ENCODE peak calls at places on chromosomes 3 and 15, in five cellular contexts. M, V, E, X and C are unnamed samples. For H3K36me3, the result is how much of the 10 kb centered on the place peaks cover.

GRCh38 chr3:157130881-157131251 is 29.1 kb downstream of the CCNL1 start:
- DNase-seq in M (peak), V (peak), E (no peak), X (no peak), C (no peak)

GRCh38 chr3:127067116-127067910 is 84.4 kb downstream of the PLXNA1 start:
- DNase-seq in M (no peak), V (no peak), E (no peak), X (no peak), C (no peak)

GRCh38 chr15:74438206-74438605 is 4.4 kb upstream of the SEMA7A start:
- DNase-seq in M (no peak), V (no peak), E (no peak), X (no peak), C (no peak)

GRCh38 chr15:35827949-35828348 is 282.0 kb upstream of the DPH6 start:
- DNase-seq in M (no peak), V (no peak), E (no peak), X (no peak), C (no peak)

GRCh38 chr15:38112406-38112805 is 140.2 kb upstream of the SPRED1 start:
- DNase-seq in M (no peak), V (no peak), E (no peak), X (no peak), C (no peak)

GRCh38 chr3:14687360-14687759 is 12.4 kb downstream of the C3orf20 start:
- DNase-seq in M (no peak), V (peak), E (no peak), X (no peak), C (no peak)

GRCh38 chr3:158261371-158261991 is 151.6 kb downstream of the RSRC1 start:
- DNase-seq in M (no peak), V (no peak), E (no peak), X (no peak), C (no peak)

GRCh38 chr3:144221771-144222170 is 250.1 kb downstream of the DIPK2A start:
- DNase-seq in M (no peak), V (peak), E (no peak), X (no peak), C (no peak)

GRCh38 chr3:127304121-127304744 is 16.4 kb upstream of the PRR20G start:
- DNase-seq in M (peak), V (peak), E (peak), X (no peak), C (peak)

GRCh38 chr3:150917941-150918340 is 12.7 kb upstream of the MINDY4B start:
- DNase-seq in M (no peak), V (no peak), E (no peak), X (no peak), C (no peak)

GRCh38 chr3:73255609-73256029 is 194.2 kb downstream of the EBLN2 start:
- DNase-seq in M (peak), V (no peak), E (peak), X (no peak), C (peak)

GRCh38 chr15:58026051-58026450 is 39.5 kb downstream of the ALDH1A2 start:
- DNase-seq in M (no peak), V (no peak), E (no peak), X (no peak), C (no peak)

GRCh38 chr15:76337739-76338554 is 1.4 kb downstream of the ISL2 start:
- DNase-seq in M (no peak), V (peak), E (no peak), X (no peak), C (no peak)

GRCh38 chr3:158725348-158725966 is 6.8 kb downstream of the RARRES1 start:
- DNase-seq in M (no peak), V (no peak), E (no peak), X (peak), C (peak)

GRCh38 chr15:68318008-68318835 is 40.7 kb downstream of the FEM1B start:
- DNase-seq in M (no peak), V (no peak), E (no peak), X (no peak), C (no peak)

GRCh38 chr3:167644611-167645010 is 9.1 kb downstream of the WDR49 start:
- DNase-seq in M (no peak), V (no peak), E (no peak), X (no peak), C (no peak)

GRCh38 chr15:88022711-88023110 is 233.8 kb downstream of the NTRK3 start:
- DNase-seq in M (no peak), V (no peak), E (no peak), X (no peak), C (no peak)

GRCh38 chr3:181278468-181279238 is 289.1 kb upstream of the DNAJC19 start:
- DNase-seq in M (no peak), V (peak), E (no peak), X (no peak), C (no peak)

GRCh38 chr3:42923606-42924005 is 17.7 kb downstream of the ZNF662 start:
- DNase-seq in M (no peak), V (no peak), E (no peak), X (no peak), C (no peak)

GRCh38 chr15:67303490-67304363 is 49.1 kb downstream of the IQCH start:
- DNase-seq in M (peak), V (peak), E (no peak), X (no peak), C (peak)

GRCh38 chr15:64521726-64522164 is 61.4 kb downstream of the ZNF609 start:
- DNase-seq in M (peak), V (peak), E (peak), X (peak), C (peak)

GRCh38 chr3:171135536-171135935 is 109.0 kb upstream of the SLC2A2 start:
- DNase-seq in M (no peak), V (no peak), E (no peak), X (no peak), C (no peak)

GRCh38 chr15:29055876-29056275 is 170.1 kb downstream of the APBA2 start:
- DNase-seq in M (no peak), V (no peak), E (no peak), X (no peak), C (no peak)

GRCh38 chr3:47778746-47779145 is 2.9 kb downstream of the SMARCC1 start:
- DNase-seq in M (no peak), V (no peak), E (no peak), X (no peak), C (no peak)
- H3K4me3 ChIP-seq in M (no peak), V (peak), E (no peak), X (no peak), C (no peak)

DNA sequence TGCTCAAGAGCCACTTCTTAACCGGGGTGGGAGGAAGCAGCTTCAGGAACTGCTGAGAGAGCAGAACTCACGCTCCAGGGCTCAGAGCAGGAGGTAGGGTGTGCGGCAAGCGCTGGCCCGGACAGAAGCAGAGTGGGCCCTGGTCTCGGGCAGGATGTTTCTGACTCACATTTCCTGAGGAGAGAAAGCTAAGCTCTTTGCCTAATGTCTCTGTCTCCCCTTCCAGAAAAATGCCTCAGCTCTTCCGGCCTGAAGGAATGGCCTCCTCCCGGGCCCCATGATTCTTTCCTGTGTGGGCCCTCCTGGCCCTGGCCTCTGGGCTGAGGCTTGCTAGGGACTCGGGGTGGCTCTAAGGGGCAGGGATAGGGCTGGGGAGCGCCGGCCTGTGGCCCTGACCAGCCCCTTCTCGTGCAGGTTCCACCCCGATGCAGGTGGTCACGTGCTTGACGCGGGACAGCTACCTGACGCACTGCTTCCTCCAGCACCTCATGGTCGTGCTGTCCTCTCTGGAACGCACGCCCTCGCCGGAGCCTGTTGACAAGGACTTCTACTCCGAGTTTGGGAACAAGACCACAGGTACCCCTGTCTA is 4.1 kb upstream of the STAB1 start:
- DNase-seq in M (no peak), V (no peak), E (no peak), X (peak), C (no peak)
- H3K36me3 ChIP-seq in M (under half), V (under half), E (half or more), X (half or more), C (under half)

GRCh38 chr15:101342065-101342464 is 47.0 kb upstream of the SNRPA1 start:
- DNase-seq in M (no peak), V (no peak), E (no peak), X (no peak), C (no peak)
- H3K27ac ChIP-seq in M (no peak), V (no peak), E (no peak), X (no peak), C (no peak)

DNA sequence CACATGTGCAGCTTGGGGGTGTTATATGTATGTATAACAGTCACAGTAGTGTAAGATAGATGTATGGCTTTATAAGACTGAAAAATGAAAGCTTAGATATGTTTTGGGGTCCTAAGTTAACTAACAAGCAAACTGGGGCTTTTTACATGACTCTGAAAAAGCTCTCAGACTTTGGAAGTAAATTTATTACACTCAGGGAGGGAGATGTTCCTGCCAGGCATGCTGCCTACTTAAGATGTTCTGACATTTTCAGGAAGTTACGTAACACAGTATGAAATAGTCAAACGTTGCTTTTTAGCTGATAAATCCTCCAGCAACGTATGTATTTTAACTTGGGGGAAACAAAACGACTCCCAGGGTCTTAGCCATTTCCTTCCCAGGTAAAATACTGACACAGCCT is 1.7 kb upstream of the IFT57 start:
- DNase-seq in M (no peak), V (no peak), E (no peak), X (no peak), C (no peak)
- H3K4me3 ChIP-seq in M (no peak), V (no peak), E (no peak), X (no peak), C (no peak)

GRCh38 chr3:134365766-134366065 is 8.5 kb downstream of the AMOTL2 start:
- DNase-seq in M (no peak), V (no peak), E (no peak), X (no peak), C (no peak)
- H3K36me3 ChIP-seq in M (under half), V (half or more), E (half or more), X (half or more), C (under half)

DNA sequence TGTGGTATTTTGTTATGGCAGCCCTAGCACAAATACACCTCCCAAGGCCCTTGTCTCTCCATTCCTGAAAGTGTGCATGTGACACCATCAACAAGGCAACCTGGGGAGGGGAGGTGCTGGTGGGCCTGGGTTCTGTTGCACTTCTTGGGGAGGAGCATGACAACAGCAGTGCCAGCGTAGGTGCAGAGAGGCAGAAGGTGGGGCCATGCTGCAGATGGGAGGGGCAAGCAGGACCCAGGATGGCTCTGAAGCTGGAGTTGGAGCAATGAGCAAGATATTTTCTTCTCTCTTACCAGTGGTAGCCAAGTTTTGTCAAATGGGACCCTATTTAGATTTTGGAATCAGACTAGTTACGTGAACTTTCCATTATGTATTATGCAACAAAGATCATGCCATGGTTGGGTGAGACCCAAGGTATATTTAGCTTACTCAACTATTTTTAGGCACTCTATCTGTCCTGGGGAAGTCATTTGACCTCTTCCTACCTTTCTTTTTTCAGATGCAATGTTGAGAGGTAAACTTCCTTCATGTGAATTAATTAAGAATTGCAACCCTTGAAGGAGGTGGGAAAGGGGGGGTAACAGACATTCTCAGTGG is 3.4 kb downstream of the FYCO1 start:
- DNase-seq in M (no peak), V (no peak), E (no peak), X (no peak), C (no peak)
- H3K27ac ChIP-seq in M (peak), V (no peak), E (peak), X (peak), C (no peak)

DNA sequence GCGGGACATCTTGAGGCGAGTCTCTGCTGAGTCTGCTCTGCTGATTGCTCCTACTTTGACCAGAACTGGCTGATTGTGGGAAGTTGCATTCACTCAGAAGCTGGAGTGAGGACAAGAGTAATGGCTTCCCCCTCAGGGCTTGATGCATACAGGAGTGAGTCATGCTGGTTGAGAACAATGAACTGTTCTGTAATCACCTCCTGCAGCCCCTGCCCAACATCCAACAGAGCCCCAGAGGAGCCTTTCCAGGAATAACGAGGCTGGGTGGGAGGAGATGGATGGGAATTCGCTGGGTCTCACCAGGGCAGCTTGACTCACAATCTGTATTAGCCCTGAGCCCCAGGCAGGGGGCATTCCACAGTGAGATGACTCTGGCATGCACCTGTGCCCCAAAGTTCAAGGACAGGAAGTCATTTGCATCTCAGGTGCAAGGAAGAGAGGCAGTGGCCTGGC is 85.0 kb downstream of the RAB11A start:
- DNase-seq in M (no peak), V (peak), E (no peak), X (no peak), C (no peak)
- H3K4me3 ChIP-seq in M (no peak), V (peak), E (no peak), X (no peak), C (no peak)

DNA sequence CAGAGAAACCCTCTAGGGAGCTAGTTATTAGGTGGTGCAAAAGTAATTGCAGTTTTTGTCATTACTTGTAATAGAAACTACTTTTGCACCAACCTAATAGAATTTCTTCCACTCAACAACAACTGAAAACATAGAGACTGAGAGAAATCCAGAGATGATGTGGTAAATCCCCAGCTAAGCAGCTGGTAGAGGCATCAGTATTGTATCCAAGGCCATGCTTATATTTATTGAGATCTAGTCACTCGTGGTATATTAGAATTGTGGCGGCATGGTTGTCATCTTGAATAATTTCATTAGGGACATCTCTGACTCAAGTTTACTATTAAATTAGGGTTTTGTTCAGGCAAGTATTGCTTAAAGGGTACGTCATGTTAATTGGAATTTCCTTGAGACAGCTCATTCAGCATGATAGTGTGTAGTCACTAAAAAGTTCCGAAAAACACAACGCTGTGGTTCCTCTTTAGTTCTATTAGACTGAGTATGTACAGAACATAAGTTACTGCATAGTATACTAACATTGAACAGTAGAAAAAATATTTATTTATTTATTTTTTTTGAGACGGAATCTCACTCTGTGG is 35.3 kb downstream of the PAK2 start:
- DNase-seq in M (no peak), V (no peak), E (no peak), X (no peak), C (no peak)
- H3K36me3 ChIP-seq in M (under half), V (under half), E (under half), X (under half), C (under half)

GRCh38 chr15:34101366-34102174 is at the start of the genes EMC7 and PGBD4:
- DNase-seq in M (peak), V (peak), E (peak), X (peak), C (peak)
- H3K27ac ChIP-seq in M (peak), V (peak), E (peak), X (peak), C (peak)

GRCh38 chr3:132285620-132285945 is 31.6 kb upstream of the ACP3 start:
- DNase-seq in M (peak), V (peak), E (peak), X (no peak), C (peak)
- H3K4me3 ChIP-seq in M (no peak), V (peak), E (no peak), X (no peak), C (no peak)